ENCODE peak calls at places on chromosomes 11 and 22, in ten cellular contexts. N is ACHN; J is GM13977; K is NCI-H460; L is AG10803; Q is stimulated activated CD4-positive, alpha-beta T cell treated with anti-CD3 and anti-CD28 coated beads, Interleukin-4, amount 100 ng/mL, for 4 hours; F is AG04450; T is activated CD8-positive, alpha-beta memory T cell treated with anti-CD3 and anti-CD28 coated beads for 24 hours; P is ecto neural progenitor cell; S is bronchial epithelial cell. O is an unnamed sample.

GRCh38 chr22:32389685-32390084 is 22.4 kb downstream of the RTCB start:
- DNase-seq in S (no peak), N (peak), J (no peak), T (no peak), F (no peak), L (no peak), K (no peak), P (no peak), Q (no peak), O (no peak)

GRCh38 chr11:7595016-7595869 is 78.1 kb downstream of the CYB5R2 start:
- DNase-seq in Q (no peak), J (no peak), P (no peak), S (no peak), F (no peak), N (no peak), L (peak), K (no peak), T (no peak), O (no peak)

GRCh38 chr11:30015725-30016449 is 943 bp downstream of the KCNA4 start:
- DNase-seq in T (no peak), Q (no peak), K (no peak), P (no peak), J (no peak), L (no peak), N (no peak), F (no peak), S (no peak), O (no peak)

GRCh38 chr22:46052801-46053562 is 76.0 kb upstream of the WNT7B start:
- DNase-seq in P (no peak), N (peak), F (no peak), Q (no peak), S (no peak), J (no peak), L (peak), K (no peak), T (peak), O (peak)

GRCh38 chr11:123054301-123055065 is 7.5 kb downstream of the HSPA8 start:
- DNase-seq in J (peak), S (peak), P (no peak), L (peak), T (peak), F (peak), N (peak), Q (no peak), K (peak), O (no peak)

GRCh38 chr11:132496341-132496740 is 1036.0 kb downstream of the OPCML start:
- DNase-seq in J (no peak), N (peak), K (no peak), F (no peak), T (no peak), P (no peak), L (peak), Q (no peak), S (no peak), O (no peak)

GRCh38 chr11:100574894-100575769 is 112.0 kb upstream of the ARHGAP42 start:
- DNase-seq in L (peak), N (peak), P (no peak), T (no peak), F (no peak), S (peak), Q (no peak), J (no peak), K (peak), O (no peak)

GRCh38 chr11:65615950-65616574 is 486 bp downstream of the PCNX3 start:
- DNase-seq in T (no peak), P (no peak), F (no peak), J (peak), Q (no peak), N (peak), K (no peak), L (no peak), S (no peak), O (peak)

GRCh38 chr11:944711-945470 is 19.2 kb downstream of the AP2A2 start:
- DNase-seq in N (no peak), Q (no peak), S (no peak), J (no peak), K (no peak), T (no peak), L (peak), P (peak), F (no peak), O (peak)

GRCh38 chr22:21000987-21001600 is 824 bp downstream of the THAP7 start:
- DNase-seq in F (no peak), P (no peak), K (no peak), T (no peak), L (no peak), S (no peak), N (no peak), J (no peak), Q (no peak), O (no peak)

GRCh38 chr11:94623120-94623735 is 56.1 kb downstream of the PIWIL4 start:
- DNase-seq in N (peak), S (peak), F (peak), T (no peak), P (peak), K (peak), J (peak), Q (peak), L (peak), O (peak)

GRCh38 chr22:39463931-39464390 is 7.1 kb downstream of the MGAT3 start:
- DNase-seq in J (no peak), F (no peak), S (peak), T (no peak), N (no peak), P (no peak), L (peak), K (no peak), Q (no peak), O (no peak)

GRCh38 chr11:1500466-1501420 is 14.2 kb upstream of the MOB2 start:
- DNase-seq in L (no peak), P (no peak), Q (no peak), F (no peak), T (no peak), K (no peak), S (no peak), J (no peak), N (no peak), O (no peak)

GRCh38 chr11:35549787-35550186 is 24.4 kb upstream of the PAMR1 start:
- DNase-seq in K (no peak), S (peak), L (peak), T (no peak), Q (no peak), N (peak), J (no peak), P (no peak), F (peak), O (peak)

GRCh38 chr22:24588370-24588755 is 4.5 kb downstream of the LRRC75B start:
- DNase-seq in T (no peak), N (no peak), F (no peak), K (no peak), Q (no peak), P (no peak), L (no peak), J (no peak), S (no peak), O (no peak)

GRCh38 chr11:120229451-120230424 is 10.2 kb upstream of the POU2F3 start:
- DNase-seq in N (peak), P (no peak), L (no peak), K (no peak), Q (no peak), S (no peak), T (no peak), F (no peak), J (peak), O (no peak)

GRCh38 chr22:26143801-26144325 is 25.4 kb upstream of the SEZ6L start:
- DNase-seq in L (no peak), K (no peak), S (no peak), P (no peak), J (no peak), N (peak), F (no peak), Q (no peak), T (no peak), O (no peak)

GRCh38 chr22:43992331-43992821 is 31.7 kb upstream of the PARVB start:
- DNase-seq in N (no peak), F (no peak), L (peak), K (no peak), P (no peak), S (no peak), Q (no peak), T (no peak), J (no peak), O (no peak)

GRCh38 chr22:34850010-34850409 is 215.9 kb upstream of the ISX start:
- DNase-seq in L (peak), S (no peak), T (no peak), N (no peak), K (no peak), F (no peak), Q (no peak), J (no peak), P (no peak), O (peak)

GRCh38 chr22:45957826-45958225 is 19.1 kb downstream of the WNT7B start:
- DNase-seq in L (no peak), K (no peak), Q (no peak), S (no peak), T (no peak), F (no peak), P (no peak), N (no peak), J (no peak), O (no peak)

GRCh38 chr11:133163463-133164419 is 368.6 kb downstream of the OPCML start:
- DNase-seq in T (no peak), S (peak), F (peak), L (peak), Q (no peak), N (peak), J (peak), K (peak), P (no peak), O (no peak)

GRCh38 chr11:58575377-58576020 is at the start of gene LPXN:
- DNase-seq in Q (peak), T (peak), L (peak), K (no peak), S (peak), N (peak), J (peak), P (no peak), F (no peak), O (no peak)

GRCh38 chr22:38422615-38423511 is 32.1 kb downstream of the KCNJ4 start:
- DNase-seq in L (no peak), F (no peak), Q (no peak), T (no peak), S (no peak), K (no peak), P (no peak), N (no peak), J (no peak), O (peak)

GRCh38 chr22:36934153-36934939 is 20.9 kb downstream of the CSF2RB start:
- DNase-seq in P (no peak), K (no peak), S (peak), L (no peak), T (peak), J (no peak), N (no peak), F (no peak), Q (no peak), O (peak)

GRCh38 chr11:5736396-5736795 is at the start of gene OR56B1:
- DNase-seq in T (no peak), J (no peak), L (no peak), N (no peak), F (no peak), K (no peak), S (peak), Q (no peak), P (no peak), O (no peak)

GRCh38 chr11:71268706-71269321 is 16.4 kb upstream of the SHANK2 start:
- DNase-seq in S (no peak), T (peak), P (no peak), Q (no peak), J (no peak), L (no peak), K (no peak), F (no peak), N (no peak), O (peak)

GRCh38 chr22:37197451-37198289 is 9.6 kb upstream of the C1QTNF6 start:
- DNase-seq in S (peak), P (no peak), K (peak), N (peak), J (no peak), F (no peak), Q (no peak), L (peak), T (no peak), O (peak)

GRCh38 chr11:41222236-41222635 is 237.2 kb downstream of the LRRC4C start:
- DNase-seq in P (no peak), T (no peak), K (no peak), L (no peak), F (no peak), Q (no peak), J (no peak), S (no peak), N (no peak), O (no peak)

GRCh38 chr11:119490253-119491006 is 67.5 kb upstream of the THY1 start:
- DNase-seq in P (no peak), L (no peak), F (no peak), T (no peak), Q (no peak), S (no peak), J (no peak), N (no peak), K (no peak), O (no peak)

GRCh38 chr11:2655320-2655719 is 44.5 kb downstream of the KCNQ1OT1 start:
- DNase-seq in N (no peak), T (peak), P (no peak), F (no peak), J (peak), L (no peak), K (no peak), Q (no peak), S (no peak), O (no peak)